ENCODE peak calls at places on chromosomes 16 and 17, in six cellular contexts. B, R, X, F, E and I are unnamed samples.

GRCh38 chr16:58843675-58844074 is 109.6 kb upstream of the GOT2 start:
- DNase-seq in B (no peak), R (no peak), X (peak), F (peak), E (peak), I (peak)

GRCh38 chr16:66476328-66477027 is 49.4 kb downstream of the BEAN1 start:
- DNase-seq in B (no peak), R (no peak), X (no peak), F (no peak), E (no peak), I (peak)

GRCh38 chr17:1473841-1474240 is 17.8 kb upstream of the CRK start:
- DNase-seq in B (no peak), R (no peak), X (no peak), F (no peak), E (no peak), I (no peak)

GRCh38 chr17:35973333-35974260 is 7.7 kb downstream of the CCL16 start:
- DNase-seq in B (peak), R (no peak), X (no peak), F (peak), E (no peak), I (no peak)

GRCh38 chr17:45316271-45317112 is at the start of gene MAP3K14:
- DNase-seq in B (no peak), R (peak), X (peak), F (peak), E (peak), I (no peak)

GRCh38 chr17:40321502-40322416 is 12.8 kb downstream of the RARA start:
- DNase-seq in B (no peak), R (no peak), X (no peak), F (no peak), E (no peak), I (no peak)

GRCh38 chr17:28599311-28600184 is 723 bp upstream of the SPAG5 start:
- DNase-seq in B (no peak), R (peak), X (peak), F (peak), E (peak), I (peak)

GRCh38 chr17:8046306-8046928 is 7.6 kb downstream of the ALOX15B start:
- DNase-seq in B (no peak), R (no peak), X (no peak), F (no peak), E (no peak), I (no peak)

GRCh38 chr16:76837872-76838271 is 353.1 kb upstream of the MON1B start:
- DNase-seq in B (no peak), R (no peak), X (no peak), F (no peak), E (no peak), I (no peak)

GRCh38 chr16:53714080-53715050 is 10.4 kb downstream of the FTO start:
- DNase-seq in B (no peak), R (no peak), X (no peak), F (no peak), E (no peak), I (no peak)

GRCh38 chr16:709651-710499 is 4.3 kb upstream of the FBXL16 start:
- DNase-seq in B (no peak), R (no peak), X (peak), F (peak), E (no peak), I (peak)

GRCh38 chr17:75763613-75764416 is 1.2 kb downstream of the GALK1 start:
- DNase-seq in B (no peak), R (no peak), X (no peak), F (no peak), E (no peak), I (no peak)

GRCh38 chr17:6666077-6666521 is 14.5 kb downstream of the C17orf100 start:
- DNase-seq in B (no peak), R (peak), X (peak), F (peak), E (peak), I (peak)

GRCh38 chr16:65524997-65525396 is 403.1 kb upstream of the CDH11 start:
- DNase-seq in B (no peak), R (no peak), X (peak), F (no peak), E (no peak), I (peak)

GRCh38 chr16:49875812-49876715 is 20.2 kb upstream of the ZNF423 start:
- DNase-seq in B (no peak), R (no peak), X (no peak), F (no peak), E (no peak), I (no peak)

GRCh38 chr16:14500791-14501190 is 129.3 kb downstream of the PARN start:
- DNase-seq in B (no peak), R (no peak), X (no peak), F (no peak), E (no peak), I (no peak)

GRCh38 chr16:72722552-72722951 is 325.4 kb downstream of the ZFHX3 start:
- DNase-seq in B (no peak), R (no peak), X (no peak), F (no peak), E (no peak), I (no peak)

GRCh38 chr16:27712251-27712711 is 162.3 kb downstream of the KATNIP start:
- DNase-seq in B (no peak), R (no peak), X (no peak), F (no peak), E (no peak), I (no peak)